ENCODE peak calls at places on chromosomes 12 and 14, in six cellular contexts. One of them, this sample, is unnamed.

GRCh38 chr12:93578221-93578620 is 5.7 kb downstream of the SOCS2 start:
- DNase-seq in left ventricle myocardium inferior: no peak
- DNase-seq in astrocyte of the cerebellum: no peak
- DNase-seq in AG10803: no peak
- DNase-seq in lower lobe of right lung: no peak
- DNase-seq in HepG2: no peak
- DNase-seq in this sample: no peak

GRCh38 chr12:69096669-69097364 is 142.6 kb upstream of the CPSF6 start:
- DNase-seq in left ventricle myocardium inferior: no peak
- DNase-seq in astrocyte of the cerebellum: peak
- DNase-seq in AG10803: peak
- DNase-seq in lower lobe of right lung: no peak
- DNase-seq in HepG2: no peak
- DNase-seq in this sample: no peak

GRCh38 chr12:108691995-108692808 is 39.1 kb downstream of the CORO1C start:
- DNase-seq in left ventricle myocardium inferior: peak
- DNase-seq in astrocyte of the cerebellum: no peak
- DNase-seq in AG10803: no peak
- DNase-seq in lower lobe of right lung: peak
- DNase-seq in HepG2: no peak
- DNase-seq in this sample: no peak

GRCh38 chr12:95551305-95551704 is at the start of gene USP44:
- DNase-seq in left ventricle myocardium inferior: no peak
- DNase-seq in astrocyte of the cerebellum: no peak
- DNase-seq in AG10803: no peak
- DNase-seq in lower lobe of right lung: no peak
- DNase-seq in HepG2: no peak
- DNase-seq in this sample: peak

GRCh38 chr14:99273724-99274345 is 1.8 kb upstream of the BCL11B start:
- DNase-seq in left ventricle myocardium inferior: no peak
- DNase-seq in astrocyte of the cerebellum: no peak
- DNase-seq in AG10803: no peak
- DNase-seq in lower lobe of right lung: no peak
- DNase-seq in HepG2: peak
- DNase-seq in this sample: no peak

GRCh38 chr14:69046468-69046867 is 67.4 kb upstream of the ACTN1 start:
- DNase-seq in left ventricle myocardium inferior: no peak
- DNase-seq in astrocyte of the cerebellum: no peak
- DNase-seq in AG10803: peak
- DNase-seq in lower lobe of right lung: no peak
- DNase-seq in HepG2: no peak
- DNase-seq in this sample: no peak

GRCh38 chr12:116599285-116600122 is 40.3 kb downstream of the MAP1LC3B2 start:
- DNase-seq in left ventricle myocardium inferior: peak
- DNase-seq in astrocyte of the cerebellum: peak
- DNase-seq in AG10803: peak
- DNase-seq in lower lobe of right lung: peak
- DNase-seq in HepG2: peak
- DNase-seq in this sample: peak

GRCh38 chr12:74449872-74450271 is 87.8 kb upstream of the ATXN7L3B start:
- DNase-seq in left ventricle myocardium inferior: no peak
- DNase-seq in astrocyte of the cerebellum: peak
- DNase-seq in AG10803: peak
- DNase-seq in lower lobe of right lung: no peak
- DNase-seq in HepG2: no peak
- DNase-seq in this sample: no peak

GRCh38 chr14:59630281-59630963 is 53.8 kb upstream of the CCDC175 start:
- DNase-seq in left ventricle myocardium inferior: no peak
- DNase-seq in astrocyte of the cerebellum: no peak
- DNase-seq in AG10803: no peak
- DNase-seq in lower lobe of right lung: peak
- DNase-seq in HepG2: no peak
- DNase-seq in this sample: no peak

GRCh38 chr12:101696477-101697196 is 803 bp upstream of the CHPT1 start:
- DNase-seq in left ventricle myocardium inferior: peak
- DNase-seq in astrocyte of the cerebellum: no peak
- DNase-seq in AG10803: peak
- DNase-seq in lower lobe of right lung: peak
- DNase-seq in HepG2: peak
- DNase-seq in this sample: no peak

GRCh38 chr12:43098078-43098477 is 453.9 kb downstream of the ADAMTS20 start:
- DNase-seq in left ventricle myocardium inferior: no peak
- DNase-seq in astrocyte of the cerebellum: no peak
- DNase-seq in AG10803: no peak
- DNase-seq in lower lobe of right lung: no peak
- DNase-seq in HepG2: no peak
- DNase-seq in this sample: no peak

GRCh38 chr14:63745858-63746425 is 18.1 kb upstream of the SGPP1 start:
- DNase-seq in left ventricle myocardium inferior: no peak
- DNase-seq in astrocyte of the cerebellum: no peak
- DNase-seq in AG10803: no peak
- DNase-seq in lower lobe of right lung: peak
- DNase-seq in HepG2: no peak
- DNase-seq in this sample: no peak

GRCh38 chr12:125187780-125188741 is 122.8 kb downstream of the AACS start:
- DNase-seq in left ventricle myocardium inferior: no peak
- DNase-seq in astrocyte of the cerebellum: no peak
- DNase-seq in AG10803: no peak
- DNase-seq in lower lobe of right lung: no peak
- DNase-seq in HepG2: no peak
- DNase-seq in this sample: no peak

GRCh38 chr12:1872448-1872847 is 46.0 kb downstream of the CACNA2D4 start:
- DNase-seq in left ventricle myocardium inferior: no peak
- DNase-seq in astrocyte of the cerebellum: no peak
- DNase-seq in AG10803: no peak
- DNase-seq in lower lobe of right lung: no peak
- DNase-seq in HepG2: no peak
- DNase-seq in this sample: no peak

GRCh38 chr14:61280526-61281185 is 482 bp downstream of the TMEM30B start:
- DNase-seq in left ventricle myocardium inferior: peak
- DNase-seq in astrocyte of the cerebellum: no peak
- DNase-seq in AG10803: peak
- DNase-seq in lower lobe of right lung: peak
- DNase-seq in HepG2: no peak
- DNase-seq in this sample: peak

GRCh38 chr12:106519587-106519986 is 63.2 kb upstream of the RFX4 start:
- DNase-seq in left ventricle myocardium inferior: no peak
- DNase-seq in astrocyte of the cerebellum: no peak
- DNase-seq in AG10803: peak
- DNase-seq in lower lobe of right lung: no peak
- DNase-seq in HepG2: no peak
- DNase-seq in this sample: no peak

GRCh38 chr12:129520736-129521135 is 383.1 kb downstream of the TMEM132D start:
- DNase-seq in left ventricle myocardium inferior: no peak
- DNase-seq in astrocyte of the cerebellum: peak
- DNase-seq in AG10803: no peak
- DNase-seq in lower lobe of right lung: no peak
- DNase-seq in HepG2: no peak
- DNase-seq in this sample: no peak

GRCh38 chr12:111368291-111368683 is 608 bp downstream of the PHETA1 start:
- DNase-seq in left ventricle myocardium inferior: peak
- DNase-seq in astrocyte of the cerebellum: no peak
- DNase-seq in AG10803: no peak
- DNase-seq in lower lobe of right lung: no peak
- DNase-seq in HepG2: no peak
- DNase-seq in this sample: no peak

GRCh38 chr14:35046751-35047536 is 872 bp downstream of the FAM177A1 start:
- DNase-seq in left ventricle myocardium inferior: no peak
- DNase-seq in astrocyte of the cerebellum: no peak
- DNase-seq in AG10803: no peak
- DNase-seq in lower lobe of right lung: no peak
- DNase-seq in HepG2: peak
- DNase-seq in this sample: peak

GRCh38 chr14:22230517-22230916 is 358.5 kb downstream of the DAD1 start:
- DNase-seq in left ventricle myocardium inferior: no peak
- DNase-seq in astrocyte of the cerebellum: no peak
- DNase-seq in AG10803: no peak
- DNase-seq in lower lobe of right lung: no peak
- DNase-seq in HepG2: no peak
- DNase-seq in this sample: no peak

GRCh38 chr14:68042591-68043210 is 223.1 kb downstream of the RAD51B start:
- DNase-seq in left ventricle myocardium inferior: no peak
- DNase-seq in astrocyte of the cerebellum: peak
- DNase-seq in AG10803: no peak
- DNase-seq in lower lobe of right lung: no peak
- DNase-seq in HepG2: no peak
- DNase-seq in this sample: no peak

GRCh38 chr12:110120878-110121277 is 3.3 kb upstream of the IFT81 start:
- DNase-seq in left ventricle myocardium inferior: no peak
- DNase-seq in astrocyte of the cerebellum: no peak
- DNase-seq in AG10803: no peak
- DNase-seq in lower lobe of right lung: no peak
- DNase-seq in HepG2: no peak
- DNase-seq in this sample: no peak

GRCh38 chr12:110122929-110123328 is 1.2 kb upstream of the IFT81 start:
- DNase-seq in left ventricle myocardium inferior: no peak
- DNase-seq in astrocyte of the cerebellum: no peak
- DNase-seq in AG10803: no peak
- DNase-seq in lower lobe of right lung: no peak
- DNase-seq in HepG2: no peak
- DNase-seq in this sample: no peak

GRCh38 chr12:110126557-110126956 is 2.4 kb downstream of the IFT81 start:
- DNase-seq in left ventricle myocardium inferior: no peak
- DNase-seq in astrocyte of the cerebellum: no peak
- DNase-seq in AG10803: no peak
- DNase-seq in lower lobe of right lung: no peak
- DNase-seq in HepG2: no peak
- DNase-seq in this sample: no peak

GRCh38 chr12:110124184-110124995 is at the start of gene IFT81:
- DNase-seq in left ventricle myocardium inferior: peak
- DNase-seq in astrocyte of the cerebellum: peak
- DNase-seq in AG10803: peak
- DNase-seq in lower lobe of right lung: peak
- DNase-seq in HepG2: peak
- DNase-seq in this sample: peak

DNA sequence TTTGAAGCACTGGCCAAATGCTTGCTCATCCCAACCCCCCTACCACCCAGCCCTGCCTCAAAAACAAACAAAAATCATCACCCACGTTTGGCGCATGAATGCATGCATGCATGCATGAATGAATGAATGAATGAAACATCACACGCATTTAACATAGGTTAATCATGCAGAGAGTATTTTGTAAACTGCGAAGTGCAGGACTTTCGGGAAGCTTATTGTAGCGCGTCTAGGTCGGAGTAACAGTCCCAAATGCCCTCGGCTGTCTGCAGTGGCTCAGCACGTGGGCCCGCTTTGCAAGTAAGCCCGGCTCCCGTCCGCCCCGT is 335 bp upstream of the IFT81 start:
- DNase-seq in left ventricle myocardium inferior: no peak
- DNase-seq in astrocyte of the cerebellum: no peak
- DNase-seq in AG10803: no peak
- DNase-seq in lower lobe of right lung: no peak
- DNase-seq in HepG2: no peak
- DNase-seq in this sample: no peak
- H3K4me3 ChIP-seq in left ventricle myocardium inferior: no peak
- H3K4me3 ChIP-seq in astrocyte of the cerebellum: no peak
- H3K4me3 ChIP-seq in AG10803: no peak
- H3K4me3 ChIP-seq in lower lobe of right lung: no peak
- H3K4me3 ChIP-seq in HepG2: peak
- H3K4me3 ChIP-seq in this sample: no peak

GRCh38 chr12:50923361-50924130 is 28.8 kb upstream of the HIGD1C start:
- DNase-seq in left ventricle myocardium inferior: no peak
- DNase-seq in astrocyte of the cerebellum: no peak
- DNase-seq in AG10803: peak
- DNase-seq in lower lobe of right lung: no peak
- DNase-seq in HepG2: no peak
- DNase-seq in this sample: no peak
- H3K4me3 ChIP-seq in left ventricle myocardium inferior: peak
- H3K4me3 ChIP-seq in astrocyte of the cerebellum: no peak
- H3K4me3 ChIP-seq in AG10803: no peak
- H3K4me3 ChIP-seq in lower lobe of right lung: peak
- H3K4me3 ChIP-seq in HepG2: peak
- H3K4me3 ChIP-seq in this sample: no peak

GRCh38 chr14:33952541-33952940 is 1.7 kb upstream of the EGLN3 start:
- DNase-seq in left ventricle myocardium inferior: no peak
- DNase-seq in astrocyte of the cerebellum: no peak
- DNase-seq in AG10803: no peak
- DNase-seq in lower lobe of right lung: no peak
- DNase-seq in HepG2: no peak
- DNase-seq in this sample: no peak

GRCh38 chr14:33948143-33948962 is 2.5 kb downstream of the EGLN3 start:
- DNase-seq in left ventricle myocardium inferior: no peak
- DNase-seq in astrocyte of the cerebellum: no peak
- DNase-seq in AG10803: no peak
- DNase-seq in lower lobe of right lung: no peak
- DNase-seq in HepG2: no peak
- DNase-seq in this sample: no peak

GRCh38 chr14:33949051-33950037 is 1.5 kb downstream of the EGLN3 start:
- DNase-seq in left ventricle myocardium inferior: no peak
- DNase-seq in astrocyte of the cerebellum: no peak
- DNase-seq in AG10803: no peak
- DNase-seq in lower lobe of right lung: no peak
- DNase-seq in HepG2: no peak
- DNase-seq in this sample: no peak

GRCh38 chr14:33951183-33951840 is 438 bp upstream of the EGLN3 start:
- DNase-seq in left ventricle myocardium inferior: no peak
- DNase-seq in astrocyte of the cerebellum: no peak
- DNase-seq in AG10803: no peak
- DNase-seq in lower lobe of right lung: no peak
- DNase-seq in HepG2: no peak
- DNase-seq in this sample: no peak

DNA sequence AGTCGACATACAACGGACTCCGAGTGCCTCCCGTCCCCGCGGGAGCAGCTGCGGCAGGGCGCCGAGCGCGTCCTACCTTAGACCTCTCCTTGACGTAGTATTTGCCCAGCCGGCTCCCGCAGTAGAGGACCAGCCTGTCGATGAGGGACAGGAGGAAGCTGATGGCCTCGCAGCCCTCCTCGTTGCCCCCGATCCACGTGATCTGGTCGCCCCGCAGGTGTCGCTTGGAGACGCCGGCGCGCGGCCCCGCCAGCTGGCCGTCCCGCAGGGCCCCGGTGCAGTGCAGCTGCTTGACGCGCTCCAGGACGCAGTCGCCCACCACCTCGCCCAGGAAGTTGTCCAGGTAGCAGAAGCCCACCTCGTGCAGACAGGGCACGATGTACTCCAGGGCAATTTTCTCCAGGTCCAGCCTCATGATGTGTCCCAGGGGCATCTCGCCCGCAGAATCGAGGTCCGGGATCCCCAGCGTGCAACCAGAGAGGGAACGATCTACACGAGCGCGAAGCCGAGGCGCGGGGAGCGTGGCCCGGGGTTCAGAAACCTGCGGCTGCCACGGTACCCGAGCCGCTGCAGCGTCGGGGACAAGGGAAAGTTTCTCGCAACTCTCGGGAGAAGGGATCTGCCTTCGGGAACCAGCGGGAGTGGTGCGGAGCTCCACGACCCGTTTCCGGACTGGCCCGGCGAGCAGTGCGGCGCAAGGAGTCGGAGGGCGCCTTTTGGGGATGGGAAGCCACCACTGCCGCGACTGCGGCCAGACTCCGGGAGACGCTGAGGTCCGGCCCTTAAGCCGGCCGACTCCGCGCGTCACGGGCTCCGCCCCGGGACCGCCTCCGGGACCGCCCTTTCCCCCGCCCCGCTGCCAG is at the start of gene EGLN3:
- DNase-seq in left ventricle myocardium inferior: peak
- DNase-seq in astrocyte of the cerebellum: peak
- DNase-seq in AG10803: peak
- DNase-seq in lower lobe of right lung: peak
- DNase-seq in HepG2: peak
- DNase-seq in this sample: peak
- H3K4me3 ChIP-seq in left ventricle myocardium inferior: peak
- H3K4me3 ChIP-seq in astrocyte of the cerebellum: peak
- H3K4me3 ChIP-seq in AG10803: peak
- H3K4me3 ChIP-seq in lower lobe of right lung: peak
- H3K4me3 ChIP-seq in HepG2: peak
- H3K4me3 ChIP-seq in this sample: peak

GRCh38 chr14:73718742-73719251 is 4.6 kb upstream of the PNMA1 start:
- DNase-seq in left ventricle myocardium inferior: no peak
- DNase-seq in astrocyte of the cerebellum: no peak
- DNase-seq in AG10803: no peak
- DNase-seq in lower lobe of right lung: no peak
- DNase-seq in HepG2: no peak
- DNase-seq in this sample: no peak
- H3K4me3 ChIP-seq in left ventricle myocardium inferior: peak
- H3K4me3 ChIP-seq in astrocyte of the cerebellum: peak
- H3K4me3 ChIP-seq in AG10803: no peak
- H3K4me3 ChIP-seq in lower lobe of right lung: no peak
- H3K4me3 ChIP-seq in HepG2: no peak
- H3K4me3 ChIP-seq in this sample: peak